ENCODE peak calls at places on chromosome X, in six cellular contexts. One of them, this sample, is unnamed.

GRCh38 chrX:124228849-124229248 is 103.6 kb upstream of the TEX13D start:
- DNase-seq in NCI-H82: peak; percentile 5
- DNase-seq in HTR-8/SVneo: no peak
- DNase-seq in AG08395: no peak
- DNase-seq in myocyte: no peak
- DNase-seq in activated gamma-delta T cell treated with anti-CD3 and anti-CD28 coated beads, Interleukin-2, amount 50 U/mL, for 16 hours: no peak
- DNase-seq in this sample: no peak

GRCh38 chrX:106014119-106014775 is 24.3 kb downstream of the SERPINA7 start:
- DNase-seq in HTR-8/SVneo: no peak
- DNase-seq in myocyte: no peak
- DNase-seq in activated gamma-delta T cell treated with anti-CD3 and anti-CD28 coated beads, Interleukin-2, amount 50 U/mL, for 16 hours: no peak
- DNase-seq in NCI-H82: no peak
- DNase-seq in AG08395: no peak
- DNase-seq in this sample: no peak

GRCh38 chrX:10939384-10939783 is 171.7 kb upstream of the HCCS start:
- DNase-seq in AG08395: peak; percentile 21
- DNase-seq in HTR-8/SVneo: no peak
- DNase-seq in myocyte: no peak
- DNase-seq in NCI-H82: no peak
- DNase-seq in activated gamma-delta T cell treated with anti-CD3 and anti-CD28 coated beads, Interleukin-2, amount 50 U/mL, for 16 hours: no peak
- DNase-seq in this sample: no peak

GRCh38 chrX:20116575-20117240 is at the start of gene MAP7D2:
- DNase-seq in AG08395: no peak
- DNase-seq in NCI-H82: peak; percentile 4
- DNase-seq in HTR-8/SVneo: no peak
- DNase-seq in myocyte: no peak
- DNase-seq in activated gamma-delta T cell treated with anti-CD3 and anti-CD28 coated beads, Interleukin-2, amount 50 U/mL, for 16 hours: no peak
- DNase-seq in this sample: peak; percentile 44

GRCh38 chrX:154370882-154371770 is 3.3 kb downstream of the FLNA start:
- DNase-seq in HTR-8/SVneo: peak; percentile 37
- DNase-seq in activated gamma-delta T cell treated with anti-CD3 and anti-CD28 coated beads, Interleukin-2, amount 50 U/mL, for 16 hours: peak; percentile 87
- DNase-seq in NCI-H82: peak; percentile 97
- DNase-seq in AG08395: peak; percentile 68
- DNase-seq in myocyte: peak; percentile 94
- DNase-seq in this sample: peak; percentile 86

GRCh38 chrX:139909716-139910115 is 23.1 kb downstream of the ATP11C start:
- DNase-seq in activated gamma-delta T cell treated with anti-CD3 and anti-CD28 coated beads, Interleukin-2, amount 50 U/mL, for 16 hours: no peak
- DNase-seq in HTR-8/SVneo: no peak
- DNase-seq in NCI-H82: no peak
- DNase-seq in myocyte: no peak
- DNase-seq in AG08395: no peak
- DNase-seq in this sample: no peak

GRCh38 chrX:16239211-16239610 is 71.9 kb downstream of the MAGEB17 start:
- DNase-seq in HTR-8/SVneo: peak; percentile 57
- DNase-seq in AG08395: peak; percentile 79
- DNase-seq in NCI-H82: no peak
- DNase-seq in activated gamma-delta T cell treated with anti-CD3 and anti-CD28 coated beads, Interleukin-2, amount 50 U/mL, for 16 hours: no peak
- DNase-seq in myocyte: peak; percentile 81
- DNase-seq in this sample: no peak

GRCh38 chrX:79568309-79568708 is 201.2 kb upstream of the ITM2A start:
- DNase-seq in NCI-H82: no peak
- DNase-seq in AG08395: no peak
- DNase-seq in activated gamma-delta T cell treated with anti-CD3 and anti-CD28 coated beads, Interleukin-2, amount 50 U/mL, for 16 hours: no peak
- DNase-seq in HTR-8/SVneo: no peak
- DNase-seq in myocyte: no peak
- DNase-seq in this sample: no peak

GRCh38 chrX:82816572-82816971 is 691.5 kb upstream of the POU3F4 start:
- DNase-seq in NCI-H82: no peak
- DNase-seq in HTR-8/SVneo: no peak
- DNase-seq in AG08395: no peak
- DNase-seq in myocyte: peak; percentile 27
- DNase-seq in activated gamma-delta T cell treated with anti-CD3 and anti-CD28 coated beads, Interleukin-2, amount 50 U/mL, for 16 hours: no peak
- DNase-seq in this sample: no peak

GRCh38 chrX:10630320-10630719 is 9.9 kb upstream of the MID1 start:
- DNase-seq in myocyte: no peak
- DNase-seq in AG08395: no peak
- DNase-seq in activated gamma-delta T cell treated with anti-CD3 and anti-CD28 coated beads, Interleukin-2, amount 50 U/mL, for 16 hours: no peak
- DNase-seq in NCI-H82: no peak
- DNase-seq in HTR-8/SVneo: no peak
- DNase-seq in this sample: no peak

GRCh38 chrX:40651620-40652223 is 4.4 kb upstream of the CXorf38 start:
- DNase-seq in myocyte: peak; percentile 65
- DNase-seq in NCI-H82: peak; percentile 84
- DNase-seq in HTR-8/SVneo: peak; percentile 20
- DNase-seq in AG08395: peak; percentile 54
- DNase-seq in activated gamma-delta T cell treated with anti-CD3 and anti-CD28 coated beads, Interleukin-2, amount 50 U/mL, for 16 hours: peak; percentile 76
- DNase-seq in this sample: peak; percentile 3

GRCh38 chrX:147832707-147833348 is 78.9 kb upstream of the FMR1 start:
- DNase-seq in myocyte: no peak
- DNase-seq in activated gamma-delta T cell treated with anti-CD3 and anti-CD28 coated beads, Interleukin-2, amount 50 U/mL, for 16 hours: no peak
- DNase-seq in AG08395: no peak
- DNase-seq in NCI-H82: no peak
- DNase-seq in HTR-8/SVneo: no peak
- DNase-seq in this sample: no peak